ENCODE peak calls at places on chromosomes 12 and 14, in four cellular contexts. I is WTC11, E is tibial artery, U is lung. Q is an unnamed sample.

GRCh38 chr12:53550595-53550994 is 43.3 kb upstream of the NPFF start:
- DNase-seq in E (no peak), I (no peak), U (no peak), Q (no peak)

GRCh38 chr12:12872139-12872933 is 19.0 kb upstream of the GPRC5A start:
- DNase-seq in E (no peak), I (no peak), U (peak), Q (no peak)

GRCh38 chr14:52693004-52693403 is 2.4 kb downstream of the ERO1A start:
- DNase-seq in I (no peak), U (no peak), E (no peak), Q (no peak)

GRCh38 chr12:10016881-10017280 is 6.5 kb downstream of the CLEC12B start:
- DNase-seq in I (no peak), U (no peak), E (no peak), Q (no peak)

GRCh38 chr12:6570264-6570887 is 2.3 kb upstream of the NOP2 start:
- DNase-seq in U (no peak), I (peak), E (no peak), Q (peak)

GRCh38 chr14:91299483-91300115 is 55.1 kb upstream of the GPR68 start:
- DNase-seq in I (no peak), U (no peak), E (no peak), Q (no peak)

GRCh38 chr12:126084480-126084879 is 1019.2 kb downstream of the AACS start:
- DNase-seq in I (no peak), E (no peak), U (no peak), Q (no peak)

GRCh38 chr12:118064608-118065007 is 3.6 kb upstream of the WSB2 start:
- DNase-seq in E (no peak), U (no peak), I (peak), Q (no peak)

GRCh38 chr12:123860369-123860768 is 98.3 kb downstream of the DNAH10 start:
- DNase-seq in I (no peak), E (no peak), U (no peak), Q (no peak)

GRCh38 chr14:73589128-73589527 is 2.5 kb upstream of the ACOT4 start:
- DNase-seq in E (no peak), U (no peak), I (no peak), Q (no peak)

GRCh38 chr14:73594491-73594890 is 2.8 kb downstream of the ACOT4 start:
- DNase-seq in I (no peak), U (no peak), E (no peak), Q (no peak)

DNA sequence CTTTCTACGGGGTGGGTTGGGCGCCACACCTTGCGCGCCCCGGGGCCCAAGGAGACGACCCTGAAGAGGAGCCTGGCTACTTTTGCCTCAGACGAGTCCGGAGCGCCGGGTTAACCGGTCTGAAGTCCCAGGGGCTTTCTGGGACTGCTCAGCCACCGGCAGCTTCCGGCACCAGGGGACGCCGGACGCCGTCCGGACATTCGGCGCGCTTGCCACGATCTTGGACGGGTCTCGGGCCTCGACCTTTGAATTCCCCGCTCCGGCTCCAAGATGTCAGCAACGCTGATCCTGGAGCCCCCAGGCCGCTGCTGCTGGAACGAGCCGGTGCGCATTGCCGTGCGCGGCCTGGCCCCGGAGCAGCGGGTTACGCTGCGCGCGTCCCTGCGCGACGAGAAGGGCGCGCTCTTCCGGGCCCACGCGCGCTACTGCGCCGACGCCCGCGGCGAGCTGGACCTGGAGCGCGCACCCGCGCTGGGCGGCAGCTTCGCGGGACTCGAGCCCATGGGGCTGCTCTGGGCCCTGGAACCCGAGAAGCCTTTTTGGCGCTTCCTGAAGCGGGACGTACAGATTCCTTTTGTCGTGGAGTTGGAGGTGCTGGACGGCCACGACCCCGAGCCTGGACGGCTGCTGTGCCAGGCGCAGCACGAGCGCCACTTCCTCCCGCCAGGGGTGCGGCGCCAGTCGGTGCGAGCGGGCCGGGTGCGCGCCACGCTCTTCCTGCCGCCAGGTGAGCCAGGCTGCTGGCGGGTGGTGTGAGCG is at the start of gene ACOT4:
- DNase-seq in U (peak), I (peak), E (no peak), Q (peak)
- TF ChIP-seq CTCF in U (no peak), I (no peak), E (no peak), Q (no peak)

GRCh38 chr14:22489247-22489551 is 99.8 kb downstream of the DAD1 start:
- DNase-seq in I (no peak), U (no peak), E (no peak), Q (no peak)
- TF ChIP-seq CTCF in I (no peak), U (no peak), E (no peak), Q (no peak)

DNA sequence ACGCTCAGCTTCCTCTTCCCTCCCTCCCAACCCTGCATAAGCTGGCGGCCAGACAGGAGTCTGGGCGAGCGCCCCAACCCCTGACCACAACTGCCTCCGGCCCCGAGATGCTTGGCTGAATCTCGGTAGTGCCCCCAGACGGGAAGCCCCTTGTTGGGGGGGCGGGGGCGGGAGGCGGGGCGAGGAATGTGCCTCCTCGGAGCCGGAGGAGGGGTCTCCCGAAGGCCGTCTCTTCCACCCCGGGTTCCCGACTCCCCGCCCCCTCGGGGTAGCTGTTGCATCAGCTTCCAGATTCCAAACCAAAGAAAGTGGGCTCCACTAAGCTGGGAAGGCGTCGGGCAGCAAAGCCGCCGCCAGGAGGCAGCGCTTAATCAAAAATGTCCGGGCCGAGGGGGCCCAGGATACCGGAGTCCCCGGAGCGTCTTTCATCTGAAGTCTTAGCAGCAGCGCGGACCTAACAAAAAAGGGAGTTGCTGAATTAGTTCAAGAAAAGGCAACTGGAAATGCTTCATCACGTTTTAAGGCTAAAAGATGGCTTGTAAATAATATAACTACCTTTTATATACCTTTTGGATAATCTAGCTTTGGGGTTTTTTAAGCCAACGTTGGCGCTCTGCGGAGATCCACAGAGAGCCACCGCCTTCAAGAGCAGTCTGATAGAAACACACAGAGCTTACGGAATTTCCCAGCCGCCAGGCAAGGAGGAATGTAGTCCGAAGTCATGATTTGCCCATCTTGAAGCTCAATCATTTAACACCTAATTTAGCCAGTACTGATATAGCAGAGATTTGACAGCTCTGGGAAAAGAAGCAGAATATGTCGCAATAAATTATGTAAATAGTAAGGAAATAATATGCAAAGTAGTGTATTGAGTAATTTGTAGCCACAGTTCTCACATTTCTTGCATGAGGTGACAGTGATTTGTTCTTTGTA is 6.8 kb upstream of the MRPL52 start:
- DNase-seq in I (peak), U (peak), E (peak), Q (peak)
- TF ChIP-seq CTCF in I (peak), U (peak), E (peak), Q (peak)

DNA sequence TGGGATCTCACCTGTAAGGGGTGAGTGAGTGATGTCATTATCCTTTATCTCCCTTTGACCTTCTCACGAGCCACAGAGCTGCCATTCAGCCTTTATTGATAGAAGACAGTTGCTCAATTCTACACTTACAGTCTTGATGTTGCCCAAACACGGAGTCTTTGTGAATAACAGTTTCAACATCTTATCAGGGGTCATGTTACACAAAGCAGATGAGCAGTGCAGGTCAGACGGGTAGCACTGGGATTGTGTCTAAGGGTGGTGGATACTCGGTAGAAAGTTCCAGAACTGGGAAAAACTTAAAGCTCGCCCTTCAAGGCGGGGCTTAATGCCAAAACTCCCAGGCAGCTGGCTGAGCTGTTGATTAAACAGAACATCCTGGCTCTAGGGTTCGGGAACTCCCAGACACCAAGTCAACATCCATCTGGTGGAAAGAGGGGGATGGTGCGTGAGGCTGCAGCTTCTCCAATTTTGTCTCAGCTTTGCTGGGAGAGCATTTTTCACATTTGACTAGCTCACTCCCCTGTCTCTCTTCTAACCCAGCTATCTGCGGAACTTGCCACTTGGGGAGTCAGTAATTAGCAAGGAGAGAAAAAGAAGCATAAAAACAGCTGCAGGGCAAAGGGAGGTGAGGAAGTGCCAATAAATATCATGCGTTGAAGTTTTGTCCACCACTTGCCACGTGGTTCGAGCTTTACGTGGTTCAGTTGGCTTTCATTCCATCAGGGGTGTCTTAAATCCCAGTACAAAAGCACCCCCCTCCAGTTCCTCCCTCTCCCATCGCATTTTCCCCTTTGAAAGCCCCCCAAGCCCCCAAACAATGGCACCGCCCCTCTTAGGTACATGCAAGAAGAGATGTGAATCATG is 31.0 kb downstream of the FOXN4 start:
- DNase-seq in U (no peak), E (no peak), I (no peak), Q (no peak)
- TF ChIP-seq CTCF in U (no peak), E (no peak), I (no peak), Q (no peak)

GRCh38 chr14:23631702-23632460 is 4.3 kb upstream of the DHRS2 start:
- DNase-seq in I (peak), U (peak), E (peak), Q (peak)

GRCh38 chr14:23631234-23631633 is 4.9 kb upstream of the DHRS2 start:
- DNase-seq in U (no peak), I (no peak), E (no peak), Q (no peak)

GRCh38 chr14:23630687-23631086 is 5.5 kb upstream of the DHRS2 start:
- DNase-seq in U (no peak), E (no peak), I (no peak), Q (no peak)

GRCh38 chr14:23632461-23633159 is 3.6 kb upstream of the DHRS2 start:
- DNase-seq in I (no peak), E (no peak), U (no peak), Q (no peak)

GRCh38 chr14:23633160-23633701 is 2.9 kb upstream of the DHRS2 start:
- DNase-seq in U (no peak), I (no peak), E (no peak), Q (no peak)
- TF ChIP-seq CTCF in U (no peak), I (no peak), E (no peak), Q (no peak)

GRCh38 chr12:20369164-20370000 is 1.0 kb downstream of the PDE3A start:
- DNase-seq in I (peak), U (peak), E (peak), Q (peak)
- TF ChIP-seq CTCF in I (no peak), U (no peak), E (peak), Q (no peak)

DNA sequence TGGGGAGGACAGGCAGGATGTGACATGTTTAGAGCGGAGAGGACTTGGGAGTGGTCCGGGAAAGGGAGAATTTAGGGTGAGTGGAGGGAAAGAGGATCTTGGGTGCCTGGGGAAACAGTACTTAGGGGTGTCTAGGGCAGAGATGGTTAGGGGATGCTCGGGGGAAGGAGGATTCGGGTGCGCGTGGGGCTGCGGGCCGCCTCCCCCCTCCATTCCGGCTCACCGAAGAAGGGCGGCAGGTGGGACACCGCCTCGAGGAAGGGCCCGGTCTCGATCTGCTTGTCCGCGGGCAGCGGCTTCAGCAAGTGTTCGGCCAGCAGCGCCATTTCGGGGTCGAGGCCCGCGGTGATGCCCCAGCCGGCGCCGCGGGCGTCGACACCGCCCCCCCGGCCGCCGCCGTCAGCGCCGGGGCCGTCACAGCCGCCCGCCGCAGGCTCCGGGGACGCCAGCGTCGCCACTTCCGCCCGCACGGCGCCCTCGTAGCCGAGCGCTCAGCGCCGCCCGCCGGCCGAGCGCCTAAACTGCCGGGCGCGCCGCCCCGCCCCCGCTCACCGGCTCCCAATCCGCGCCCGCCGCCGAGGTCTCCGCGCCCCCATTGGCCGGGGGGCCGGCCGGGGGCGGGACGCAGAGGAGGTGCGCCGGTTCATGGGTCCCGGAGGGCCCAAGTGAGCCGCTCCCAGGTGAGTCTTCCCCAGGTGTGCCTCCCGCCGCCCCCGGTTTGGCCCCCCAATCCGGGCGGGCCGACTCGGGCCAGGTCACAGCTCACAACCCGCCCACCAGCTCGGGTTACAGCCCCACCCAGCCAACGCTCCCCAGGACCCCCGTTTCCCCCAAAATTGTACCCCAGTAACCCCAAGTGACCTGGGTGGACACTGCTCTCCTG is at the start of gene GLTP:
- DNase-seq in E (peak), U (peak), I (peak), Q (peak)
- TF ChIP-seq CTCF in E (peak), U (peak), I (no peak), Q (no peak)

GRCh38 chr12:127355061-127355820 is 911.7 kb upstream of the TMEM132C start:
- DNase-seq in E (no peak), U (no peak), I (no peak), Q (no peak)
- TF ChIP-seq CTCF in E (no peak), U (no peak), I (no peak), Q (peak)

GRCh38 chr14:35814371-35815005 is 5.4 kb upstream of the RALGAPA1 start:
- DNase-seq in U (peak), E (no peak), I (peak), Q (peak)
- TF ChIP-seq CTCF in U (peak), E (peak), I (peak), Q (peak)

DNA sequence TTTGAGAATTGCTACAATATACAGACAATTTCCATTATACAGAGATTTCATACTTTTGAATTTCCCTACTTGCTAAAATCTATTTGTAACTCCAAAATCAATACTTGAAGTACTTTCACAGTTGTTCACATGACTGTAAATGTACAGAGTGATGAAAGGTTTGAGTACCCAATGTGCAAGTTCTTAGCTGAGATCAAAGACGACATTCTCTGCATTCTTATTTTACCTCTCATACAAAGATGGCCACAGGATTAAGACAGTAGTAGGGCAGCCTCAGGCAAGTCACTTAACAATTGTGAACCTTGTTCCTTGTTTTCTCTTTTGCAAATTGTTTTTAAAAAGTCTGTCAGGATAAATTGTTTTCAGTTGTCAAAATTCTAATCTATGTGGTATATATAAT is 255.9 kb upstream of the KITLG start:
- DNase-seq in E (no peak), U (no peak), I (no peak), Q (no peak)
- TF ChIP-seq CTCF in E (no peak), U (no peak), I (no peak), Q (no peak)